ENCODE peak calls at places on chromosome 14, in eight cellular contexts. D, E, Q, N, M, Y, A and C are unnamed samples.

GRCh38 chr14:24990773-24991172 is 59.2 kb downstream of the STXBP6 start:
- DNase-seq in D (no peak), E (no peak), Q (no peak), N (no peak), M (no peak), Y (no peak), A (no peak), C (no peak)

GRCh38 chr14:23577710-23578392 is 739 bp downstream of the JPH4 start:
- DNase-seq in D (peak; percentile 64), E (no peak), Q (no peak), N (no peak), M (no peak), Y (no peak), A (no peak), C (no peak)

GRCh38 chr14:65780566-65780965 is 368.0 kb downstream of the FUT8 start:
- DNase-seq in D (no peak), E (no peak), Q (no peak), N (no peak), M (no peak), Y (no peak), A (no peak), C (no peak)

GRCh38 chr14:65016461-65016860 is 29.8 kb downstream of the FNTB start:
- DNase-seq in D (no peak), E (no peak), Q (no peak), N (no peak), M (no peak), Y (no peak), A (no peak), C (no peak)

GRCh38 chr14:61476737-61477410 is 155.5 kb downstream of the PRKCH start:
- DNase-seq in D (no peak), E (peak; percentile 50), Q (no peak), N (peak; percentile 95), M (no peak), Y (peak; percentile 48), A (no peak), C (peak; percentile 96)

GRCh38 chr14:104932676-104933631 is 8.3 kb downstream of the PLD4 start:
- DNase-seq in D (peak; percentile 88), E (peak; percentile 89), Q (peak; percentile 93), N (peak; percentile 8), M (peak; percentile 94), Y (peak; percentile 84), A (peak; percentile 88), C (peak; percentile 32)

GRCh38 chr14:24430143-24430681 is 458 bp downstream of the KHNYN start:
- DNase-seq in D (peak; percentile 88), E (peak; percentile 74), Q (peak; percentile 62), N (peak; percentile 16), M (peak; percentile 91), Y (peak; percentile 82), A (peak; percentile 85), C (no peak)

GRCh38 chr14:64861916-64862315 is 17.8 kb downstream of the SPTB start:
- DNase-seq in D (no peak), E (no peak), Q (no peak), N (no peak), M (no peak), Y (no peak), A (no peak), C (no peak)

GRCh38 chr14:76591270-76591669 is 170.0 kb upstream of the VASH1 start:
- DNase-seq in D (no peak), E (no peak), Q (no peak), N (no peak), M (no peak), Y (no peak), A (no peak), C (no peak)

GRCh38 chr14:65287264-65288131 is 125.0 kb upstream of the FUT8 start:
- DNase-seq in D (no peak), E (no peak), Q (no peak), N (no peak), M (no peak), Y (peak; percentile 51), A (no peak), C (no peak)

GRCh38 chr14:21997300-21997699 is 323.7 kb upstream of the OR4E1 start:
- DNase-seq in D (no peak), E (no peak), Q (peak; percentile 62), N (no peak), M (no peak), Y (no peak), A (no peak), C (no peak)

GRCh38 chr14:68369289-68369925 is 423.5 kb downstream of the ZFP36L1 start:
- DNase-seq in D (no peak), E (no peak), Q (no peak), N (no peak), M (no peak), Y (no peak), A (no peak), C (no peak)

GRCh38 chr14:62436256-62436655 is 609.0 kb downstream of the KCNH5 start:
- DNase-seq in D (no peak), E (no peak), Q (peak; percentile 24), N (no peak), M (no peak), Y (no peak), A (no peak), C (no peak)

GRCh38 chr14:68522510-68523325 is 270.1 kb downstream of the ZFP36L1 start:
- DNase-seq in D (peak; percentile 75), E (no peak), Q (no peak), N (no peak), M (no peak), Y (no peak), A (no peak), C (no peak)

GRCh38 chr14:101709533-101709881 is 52.0 kb upstream of the PPP2R5C start:
- DNase-seq in D (no peak), E (no peak), Q (no peak), N (no peak), M (no peak), Y (no peak), A (no peak), C (no peak)

GRCh38 chr14:105476937-105477658 is 2.5 kb downstream of the CRIP2 start:
- DNase-seq in D (peak; percentile 41), E (no peak), Q (no peak), N (no peak), M (no peak), Y (no peak), A (no peak), C (no peak)

GRCh38 chr14:49778421-49778820 is 10.5 kb downstream of the KLHDC2 start:
- DNase-seq in D (no peak), E (no peak), Q (no peak), N (no peak), M (no peak), Y (no peak), A (no peak), C (no peak)

GRCh38 chr14:82009993-82010392 is 476.3 kb upstream of the SEL1L start:
- DNase-seq in D (no peak), E (no peak), Q (no peak), N (no peak), M (no peak), Y (no peak), A (no peak), C (no peak)

GRCh38 chr14:72962829-72963312 is 36.6 kb downstream of the DCAF4 start:
- DNase-seq in D (no peak), E (peak; percentile 84), Q (peak; percentile 91), N (peak; percentile 52), M (no peak), Y (peak; percentile 12), A (no peak), C (peak; percentile 75)

GRCh38 chr14:51236314-51236713 is 3.7 kb upstream of the TMX1 start:
- DNase-seq in D (no peak), E (no peak), Q (peak; percentile 55), N (no peak), M (no peak), Y (no peak), A (no peak), C (no peak)
- H3K4me3 ChIP-seq in D (no peak overlapping the region), E (no peak overlapping the region), Q (no peak overlapping the region), N (no peak overlapping the region), M (no peak overlapping the region), Y (no peak overlapping the region), A (no peak overlapping the region), C (no peak overlapping the region)

DNA sequence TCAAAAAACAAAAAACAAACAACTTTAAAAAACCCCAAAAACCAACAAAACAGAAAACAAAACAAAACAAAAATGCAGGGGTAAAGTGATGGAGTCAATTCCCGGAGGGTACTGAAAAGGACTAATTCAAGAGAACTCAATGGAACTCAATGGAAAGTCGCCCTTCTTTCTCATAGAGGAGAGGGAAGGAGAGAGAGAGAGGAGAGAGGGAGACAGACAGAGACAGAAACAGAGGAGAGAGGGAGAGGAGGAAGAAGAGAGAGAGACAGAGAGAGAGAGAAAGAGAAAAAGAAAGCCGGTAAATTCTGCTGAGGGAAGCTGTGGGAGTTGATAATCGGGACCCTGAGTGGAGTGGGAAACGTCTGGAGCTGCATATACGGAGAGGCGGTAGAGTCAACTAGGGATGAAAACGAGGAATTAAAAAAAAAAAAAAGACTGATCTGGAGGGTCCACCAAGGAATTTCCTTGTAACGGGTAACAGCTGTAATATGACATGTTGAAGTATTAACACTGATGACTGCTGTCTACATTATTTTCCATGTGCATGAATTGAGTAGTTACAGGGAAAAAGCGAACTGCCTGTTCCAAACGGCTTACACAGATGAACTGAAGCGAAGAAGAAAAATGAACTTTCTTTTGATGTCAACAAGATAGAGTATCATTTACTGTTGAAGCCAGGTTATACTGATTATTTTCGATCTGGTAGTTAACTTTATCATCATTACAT is 984 bp upstream of the ZC2HC1C start:
- DNase-seq in D (no peak), E (no peak), Q (no peak), N (no peak), M (no peak), Y (no peak), A (no peak), C (no peak)
- H3K4me3 ChIP-seq in D (peak overlapping the region; percentile 53), E (peak overlapping the region; percentile 61), Q (peak overlapping the region; percentile 74), N (peak overlapping the region; percentile 63), M (peak overlapping the region; percentile 58), Y (peak overlapping the region; percentile 39), A (peak overlapping the region; percentile 74), C (peak overlapping the region; percentile 63)

GRCh38 chr14:54728700-54729527 is 162.0 kb downstream of the SAMD4A start:
- DNase-seq in D (no peak), E (no peak), Q (no peak), N (no peak), M (no peak), Y (no peak), A (no peak), C (no peak)
- H3K4me3 ChIP-seq in D (no peak overlapping the region), E (no peak overlapping the region), Q (no peak overlapping the region), N (no peak overlapping the region), M (no peak overlapping the region), Y (no peak overlapping the region), A (peak overlapping the region; percentile 11), C (no peak overlapping the region)

GRCh38 chr14:32083789-32084188 is 6.7 kb downstream of the ARHGAP5 start:
- DNase-seq in D (no peak), E (no peak), Q (peak; percentile 9), N (no peak), M (no peak), Y (no peak), A (no peak), C (no peak)

GRCh38 chr14:32087173-32087861 is 10.2 kb downstream of the ARHGAP5 start:
- DNase-seq in D (no peak), E (peak; percentile 35), Q (peak; percentile 73), N (no peak), M (no peak), Y (no peak), A (no peak), C (no peak)

GRCh38 chr14:32085845-32086383 is 8.8 kb downstream of the ARHGAP5 start:
- DNase-seq in D (no peak), E (no peak), Q (no peak), N (no peak), M (no peak), Y (no peak), A (no peak), C (no peak)

GRCh38 chr14:32083315-32083624 is 6.2 kb downstream of the ARHGAP5 start:
- DNase-seq in D (no peak), E (no peak), Q (no peak), N (no peak), M (no peak), Y (no peak), A (no peak), C (no peak)

GRCh38 chr14:32085182-32085844 is 8.2 kb downstream of the ARHGAP5 start:
- DNase-seq in D (no peak), E (no peak), Q (no peak), N (no peak), M (no peak), Y (no peak), A (no peak), C (no peak)
- H3K4me3 ChIP-seq in D (no peak overlapping the region), E (no peak overlapping the region), Q (no peak overlapping the region), N (no peak overlapping the region), M (no peak overlapping the region), Y (no peak overlapping the region), A (no peak overlapping the region), C (no peak overlapping the region)